ENCODE peak calls at places on chromosome 17, in five cellular contexts. One of them, this sample, is unnamed.

GRCh38 chr17:7394452-7395191 is at the start of gene PLSCR3:
- DNase-seq in M059J: peak; percentile 77
- DNase-seq in AG08395: peak; percentile 92
- DNase-seq in neural crest cell: peak; percentile 81
- DNase-seq in astrocyte of the spinal cord: peak; percentile 88
- DNase-seq in this sample: peak; percentile 87

GRCh38 chr17:19317359-19318095 is 45.0 kb downstream of the B9D1 start:
- DNase-seq in neural crest cell: peak; percentile 84
- DNase-seq in AG08395: peak; percentile 20
- DNase-seq in M059J: peak; percentile 83
- DNase-seq in astrocyte of the spinal cord: peak; percentile 93
- DNase-seq in this sample: no peak

GRCh38 chr17:29664743-29665479 is 42.2 kb upstream of the CORO6 start:
- DNase-seq in astrocyte of the spinal cord: peak; percentile 64
- DNase-seq in M059J: peak; percentile 57
- DNase-seq in AG08395: peak; percentile 51
- DNase-seq in neural crest cell: no peak
- DNase-seq in this sample: no peak

GRCh38 chr17:71024172-71024571 is 854.8 kb downstream of the KCNJ2 start:
- DNase-seq in astrocyte of the spinal cord: peak; percentile 14
- DNase-seq in neural crest cell: no peak
- DNase-seq in M059J: no peak
- DNase-seq in AG08395: no peak
- DNase-seq in this sample: no peak

GRCh38 chr17:50689251-50689650 is 18.5 kb downstream of the ANKRD40 start:
- DNase-seq in neural crest cell: peak; percentile 20
- DNase-seq in AG08395: peak; percentile 63
- DNase-seq in M059J: peak; percentile 84
- DNase-seq in astrocyte of the spinal cord: peak; percentile 78
- DNase-seq in this sample: peak; percentile 88

GRCh38 chr17:36901506-36901905 is 35.8 kb upstream of the LHX1 start:
- DNase-seq in AG08395: no peak
- DNase-seq in neural crest cell: no peak
- DNase-seq in astrocyte of the spinal cord: peak; percentile 76
- DNase-seq in M059J: peak; percentile 87
- DNase-seq in this sample: peak; percentile 9

GRCh38 chr17:41578971-41579370 is 7.1 kb upstream of the KRT9 start:
- DNase-seq in neural crest cell: no peak
- DNase-seq in M059J: no peak
- DNase-seq in astrocyte of the spinal cord: no peak
- DNase-seq in AG08395: no peak
- DNase-seq in this sample: no peak

GRCh38 chr17:52709724-52710123 is 551.2 kb upstream of the CA10 start:
- DNase-seq in AG08395: no peak
- DNase-seq in astrocyte of the spinal cord: no peak
- DNase-seq in neural crest cell: no peak
- DNase-seq in M059J: no peak
- DNase-seq in this sample: no peak

GRCh38 chr17:31493656-31494155 is 102.2 kb downstream of the RAB11FIP4 start:
- DNase-seq in neural crest cell: no peak
- DNase-seq in M059J: no peak
- DNase-seq in astrocyte of the spinal cord: no peak
- DNase-seq in AG08395: no peak
- DNase-seq in this sample: no peak

GRCh38 chr17:44967026-44967906 is 837 bp downstream of the C1QL1 start:
- DNase-seq in neural crest cell: no peak
- DNase-seq in astrocyte of the spinal cord: no peak
- DNase-seq in AG08395: no peak
- DNase-seq in M059J: no peak
- DNase-seq in this sample: no peak

GRCh38 chr17:29930399-29931010 is 477 bp upstream of the SSH2 start:
- DNase-seq in neural crest cell: peak; percentile 14
- DNase-seq in M059J: no peak
- DNase-seq in astrocyte of the spinal cord: no peak
- DNase-seq in AG08395: no peak
- DNase-seq in this sample: no peak

GRCh38 chr17:82031885-82032627 is 578 bp downstream of the RAC3 start:
- DNase-seq in AG08395: no peak
- DNase-seq in neural crest cell: no peak
- DNase-seq in astrocyte of the spinal cord: no peak
- DNase-seq in M059J: no peak
- DNase-seq in this sample: no peak

GRCh38 chr17:31579265-31579664 is 187.8 kb downstream of the RAB11FIP4 start:
- DNase-seq in AG08395: no peak
- DNase-seq in neural crest cell: no peak
- DNase-seq in astrocyte of the spinal cord: peak; percentile 53
- DNase-seq in M059J: peak; percentile 98
- DNase-seq in this sample: peak; percentile 83

GRCh38 chr17:1870592-1870991 is 40.8 kb downstream of the RPA1 start:
- DNase-seq in AG08395: no peak
- DNase-seq in neural crest cell: no peak
- DNase-seq in astrocyte of the spinal cord: no peak
- DNase-seq in M059J: no peak
- DNase-seq in this sample: no peak

GRCh38 chr17:72977768-72978417 is 114.6 kb downstream of the SLC39A11 start:
- DNase-seq in AG08395: no peak
- DNase-seq in neural crest cell: no peak
- DNase-seq in M059J: peak; percentile 84
- DNase-seq in astrocyte of the spinal cord: peak; percentile 59
- DNase-seq in this sample: no peak

GRCh38 chr17:48604770-48605329 is at the start of gene HOXB6:
- DNase-seq in AG08395: no peak
- DNase-seq in astrocyte of the spinal cord: peak; percentile 91
- DNase-seq in M059J: no peak
- DNase-seq in neural crest cell: no peak
- DNase-seq in this sample: peak; percentile 74

GRCh38 chr17:65698381-65699061 is 137.1 kb upstream of the AXIN2 start:
- DNase-seq in astrocyte of the spinal cord: peak; percentile 85
- DNase-seq in M059J: no peak
- DNase-seq in AG08395: peak; percentile 35
- DNase-seq in neural crest cell: peak; percentile 10
- DNase-seq in this sample: no peak

GRCh38 chr17:48624544-48625501 is 1.3 kb downstream of the HOXB9 start:
- DNase-seq in astrocyte of the spinal cord: peak; percentile 40
- DNase-seq in AG08395: peak; percentile 64
- DNase-seq in neural crest cell: no peak
- DNase-seq in M059J: peak; percentile 56
- DNase-seq in this sample: peak; percentile 67

GRCh38 chr17:42065201-42065600 is 14.8 kb upstream of the C17orf113 start:
- DNase-seq in M059J: peak; percentile 48
- DNase-seq in AG08395: no peak
- DNase-seq in astrocyte of the spinal cord: peak; percentile 3
- DNase-seq in neural crest cell: no peak
- DNase-seq in this sample: no peak

GRCh38 chr17:50133028-50133768 is 3.2 kb upstream of the SAMD14 start:
- DNase-seq in M059J: peak; percentile 86
- DNase-seq in AG08395: peak; percentile 82
- DNase-seq in neural crest cell: no peak
- DNase-seq in astrocyte of the spinal cord: no peak
- DNase-seq in this sample: peak; percentile 60

GRCh38 chr17:82565551-82565950 is 46.0 kb downstream of the FOXK2 start:
- DNase-seq in AG08395: no peak
- DNase-seq in astrocyte of the spinal cord: no peak
- DNase-seq in M059J: no peak
- DNase-seq in neural crest cell: no peak
- DNase-seq in this sample: no peak

GRCh38 chr17:70947636-70948565 is 778.6 kb downstream of the KCNJ2 start:
- DNase-seq in AG08395: no peak
- DNase-seq in M059J: no peak
- DNase-seq in neural crest cell: no peak
- DNase-seq in astrocyte of the spinal cord: no peak
- DNase-seq in this sample: no peak

GRCh38 chr17:1491406-1492248 is 859 bp downstream of the MYO1C start:
- DNase-seq in astrocyte of the spinal cord: peak; percentile 34
- DNase-seq in M059J: peak; percentile 49
- DNase-seq in neural crest cell: peak; percentile 26
- DNase-seq in AG08395: peak; percentile 89
- DNase-seq in this sample: peak; percentile 66

GRCh38 chr17:77045441-77046041 is 95.2 kb upstream of the SEC14L1 start:
- DNase-seq in M059J: peak; percentile 66
- DNase-seq in AG08395: no peak
- DNase-seq in neural crest cell: no peak
- DNase-seq in astrocyte of the spinal cord: peak; percentile 20
- DNase-seq in this sample: peak; percentile 93

GRCh38 chr17:51032850-51033249 is 87.8 kb downstream of the SPAG9 start:
- DNase-seq in AG08395: no peak
- DNase-seq in neural crest cell: no peak
- DNase-seq in astrocyte of the spinal cord: no peak
- DNase-seq in M059J: no peak
- DNase-seq in this sample: no peak

GRCh38 chr17:37637956-37638355 is 5.3 kb downstream of the DDX52 start:
- DNase-seq in AG08395: no peak
- DNase-seq in M059J: no peak
- DNase-seq in astrocyte of the spinal cord: no peak
- DNase-seq in neural crest cell: no peak
- DNase-seq in this sample: no peak

GRCh38 chr17:4068918-4069317 is 73.9 kb downstream of the ZZEF1 start:
- DNase-seq in M059J: no peak
- DNase-seq in AG08395: no peak
- DNase-seq in astrocyte of the spinal cord: no peak
- DNase-seq in neural crest cell: no peak
- DNase-seq in this sample: no peak

GRCh38 chr17:78674595-78675315 is 97.6 kb upstream of the DNAH17 start:
- DNase-seq in M059J: no peak
- DNase-seq in AG08395: no peak
- DNase-seq in neural crest cell: no peak
- DNase-seq in astrocyte of the spinal cord: no peak
- DNase-seq in this sample: no peak

GRCh38 chr17:77280304-77280910 is 139.6 kb downstream of the SEC14L1 start:
- DNase-seq in neural crest cell: no peak
- DNase-seq in M059J: peak; percentile 90
- DNase-seq in AG08395: peak; percentile 19
- DNase-seq in astrocyte of the spinal cord: peak; percentile 55
- DNase-seq in this sample: peak; percentile 94

GRCh38 chr17:80476877-80477646 is 655 bp upstream of the NPTX1 start:
- DNase-seq in AG08395: no peak
- DNase-seq in M059J: no peak
- DNase-seq in astrocyte of the spinal cord: no peak
- DNase-seq in neural crest cell: no peak
- DNase-seq in this sample: no peak

GRCh38 chr17:2903193-2903974 is 107.1 kb downstream of the RAP1GAP2 start:
- DNase-seq in astrocyte of the spinal cord: no peak
- DNase-seq in neural crest cell: no peak
- DNase-seq in AG08395: no peak
- DNase-seq in M059J: no peak
- DNase-seq in this sample: no peak